ENCODE peak calls at places on chromosomes 2 and 18, in four cellular contexts. One of them, this sample, is unnamed.

GRCh38 chr2:215883799-215884198 is 129.6 kb downstream of the MREG start:
- ATAC-seq in activated T-cell treated with anti-CD3 and anti-CD28 coated beads, Interleukin-2, amount 50 U/mL, for 4 hours: no peak
- ATAC-seq in activated B cell treated with CpG ODN at 0.5 μM for 24 hours: no peak
- ATAC-seq in stimulated activated naive B cell treated with anti-CD40 and anti-IgM and Interleukin-4, amounts not matched to agents 10 μg/mL and 1 μg/mL and 100 μg/mL, for 72 hours: no peak
- ATAC-seq in this sample: no peak

GRCh38 chr2:229873123-229873581 is 48.7 kb downstream of the TRIP12 start:
- ATAC-seq in activated T-cell treated with anti-CD3 and anti-CD28 coated beads, Interleukin-2, amount 50 U/mL, for 4 hours: no peak
- ATAC-seq in activated B cell treated with CpG ODN at 0.5 μM for 24 hours: peak
- ATAC-seq in stimulated activated naive B cell treated with anti-CD40 and anti-IgM and Interleukin-4, amounts not matched to agents 10 μg/mL and 1 μg/mL and 100 μg/mL, for 72 hours: peak
- ATAC-seq in this sample: no peak

GRCh38 chr18:63848159-63848558 is 39.3 kb upstream of the SERPINB2 start:
- ATAC-seq in activated T-cell treated with anti-CD3 and anti-CD28 coated beads, Interleukin-2, amount 50 U/mL, for 4 hours: no peak
- ATAC-seq in activated B cell treated with CpG ODN at 0.5 μM for 24 hours: no peak
- ATAC-seq in stimulated activated naive B cell treated with anti-CD40 and anti-IgM and Interleukin-4, amounts not matched to agents 10 μg/mL and 1 μg/mL and 100 μg/mL, for 72 hours: peak
- ATAC-seq in this sample: peak

GRCh38 chr2:120238728-120239487 is 13.7 kb upstream of the RALB start:
- ATAC-seq in activated T-cell treated with anti-CD3 and anti-CD28 coated beads, Interleukin-2, amount 50 U/mL, for 4 hours: no peak
- ATAC-seq in activated B cell treated with CpG ODN at 0.5 μM for 24 hours: no peak
- ATAC-seq in stimulated activated naive B cell treated with anti-CD40 and anti-IgM and Interleukin-4, amounts not matched to agents 10 μg/mL and 1 μg/mL and 100 μg/mL, for 72 hours: no peak
- ATAC-seq in this sample: peak

GRCh38 chr18:53984021-53984420 is 240.4 kb downstream of the MBD2 start:
- ATAC-seq in activated T-cell treated with anti-CD3 and anti-CD28 coated beads, Interleukin-2, amount 50 U/mL, for 4 hours: no peak
- ATAC-seq in activated B cell treated with CpG ODN at 0.5 μM for 24 hours: no peak
- ATAC-seq in stimulated activated naive B cell treated with anti-CD40 and anti-IgM and Interleukin-4, amounts not matched to agents 10 μg/mL and 1 μg/mL and 100 μg/mL, for 72 hours: no peak
- ATAC-seq in this sample: no peak

GRCh38 chr18:55390898-55391297 is 197.1 kb downstream of the TCF4 start:
- ATAC-seq in activated T-cell treated with anti-CD3 and anti-CD28 coated beads, Interleukin-2, amount 50 U/mL, for 4 hours: no peak
- ATAC-seq in activated B cell treated with CpG ODN at 0.5 μM for 24 hours: no peak
- ATAC-seq in stimulated activated naive B cell treated with anti-CD40 and anti-IgM and Interleukin-4, amounts not matched to agents 10 μg/mL and 1 μg/mL and 100 μg/mL, for 72 hours: no peak
- ATAC-seq in this sample: no peak

GRCh38 chr2:29241955-29242565 is 126.8 kb downstream of the CLIP4 start:
- ATAC-seq in activated T-cell treated with anti-CD3 and anti-CD28 coated beads, Interleukin-2, amount 50 U/mL, for 4 hours: no peak
- ATAC-seq in activated B cell treated with CpG ODN at 0.5 μM for 24 hours: no peak
- ATAC-seq in stimulated activated naive B cell treated with anti-CD40 and anti-IgM and Interleukin-4, amounts not matched to agents 10 μg/mL and 1 μg/mL and 100 μg/mL, for 72 hours: no peak
- ATAC-seq in this sample: no peak

GRCh38 chr18:77130229-77131099 is 2.1 kb downstream of the MBP start:
- ATAC-seq in activated T-cell treated with anti-CD3 and anti-CD28 coated beads, Interleukin-2, amount 50 U/mL, for 4 hours: no peak
- ATAC-seq in activated B cell treated with CpG ODN at 0.5 μM for 24 hours: no peak
- ATAC-seq in stimulated activated naive B cell treated with anti-CD40 and anti-IgM and Interleukin-4, amounts not matched to agents 10 μg/mL and 1 μg/mL and 100 μg/mL, for 72 hours: no peak
- ATAC-seq in this sample: no peak

GRCh38 chr2:235021752-235022151 is 69.9 kb downstream of the SH3BP4 start:
- ATAC-seq in activated T-cell treated with anti-CD3 and anti-CD28 coated beads, Interleukin-2, amount 50 U/mL, for 4 hours: no peak
- ATAC-seq in activated B cell treated with CpG ODN at 0.5 μM for 24 hours: no peak
- ATAC-seq in stimulated activated naive B cell treated with anti-CD40 and anti-IgM and Interleukin-4, amounts not matched to agents 10 μg/mL and 1 μg/mL and 100 μg/mL, for 72 hours: no peak
- ATAC-seq in this sample: no peak

GRCh38 chr2:20067992-20068727 is 16.7 kb upstream of the LAPTM4A start:
- ATAC-seq in activated T-cell treated with anti-CD3 and anti-CD28 coated beads, Interleukin-2, amount 50 U/mL, for 4 hours: no peak
- ATAC-seq in activated B cell treated with CpG ODN at 0.5 μM for 24 hours: no peak
- ATAC-seq in stimulated activated naive B cell treated with anti-CD40 and anti-IgM and Interleukin-4, amounts not matched to agents 10 μg/mL and 1 μg/mL and 100 μg/mL, for 72 hours: no peak
- ATAC-seq in this sample: peak

GRCh38 chr18:63102941-63103744 is 216.4 kb downstream of the BCL2 start:
- ATAC-seq in activated T-cell treated with anti-CD3 and anti-CD28 coated beads, Interleukin-2, amount 50 U/mL, for 4 hours: no peak
- ATAC-seq in activated B cell treated with CpG ODN at 0.5 μM for 24 hours: no peak
- ATAC-seq in stimulated activated naive B cell treated with anti-CD40 and anti-IgM and Interleukin-4, amounts not matched to agents 10 μg/mL and 1 μg/mL and 100 μg/mL, for 72 hours: no peak
- ATAC-seq in this sample: no peak

GRCh38 chr2:84703831-84704230 is 177.1 kb downstream of the TRABD2A start:
- ATAC-seq in activated T-cell treated with anti-CD3 and anti-CD28 coated beads, Interleukin-2, amount 50 U/mL, for 4 hours: no peak
- ATAC-seq in activated B cell treated with CpG ODN at 0.5 μM for 24 hours: no peak
- ATAC-seq in stimulated activated naive B cell treated with anti-CD40 and anti-IgM and Interleukin-4, amounts not matched to agents 10 μg/mL and 1 μg/mL and 100 μg/mL, for 72 hours: no peak
- ATAC-seq in this sample: no peak

GRCh38 chr2:190881074-190881479 is 456 bp downstream of the GLS start:
- ATAC-seq in activated T-cell treated with anti-CD3 and anti-CD28 coated beads, Interleukin-2, amount 50 U/mL, for 4 hours: no peak
- ATAC-seq in activated B cell treated with CpG ODN at 0.5 μM for 24 hours: peak
- ATAC-seq in stimulated activated naive B cell treated with anti-CD40 and anti-IgM and Interleukin-4, amounts not matched to agents 10 μg/mL and 1 μg/mL and 100 μg/mL, for 72 hours: no peak
- ATAC-seq in this sample: no peak

This sample was measured in esophagus mucosa.